ENCODE peak calls at places on chromosomes 7 and 10, in four cellular contexts. One of them, this sample, is unnamed.

GRCh38 chr7:151056286-151057037 is 1.2 kb downstream of the CDK5 start:
- DNase-seq in colonic mucosa: peak
- DNase-seq in pancreas: no peak
- DNase-seq in fibroblast of villous mesenchyme: no peak
- DNase-seq in this sample: no peak

GRCh38 chr7:52959878-52960660 is 75.4 kb upstream of the POM121L12 start:
- DNase-seq in colonic mucosa: no peak
- DNase-seq in fibroblast of villous mesenchyme: peak
- DNase-seq in pancreas: no peak
- DNase-seq in this sample: no peak

GRCh38 chr7:4790516-4790991 is 15.1 kb downstream of the AP5Z1 start:
- DNase-seq in fibroblast of villous mesenchyme: no peak
- DNase-seq in colonic mucosa: no peak
- DNase-seq in pancreas: no peak
- DNase-seq in this sample: no peak

GRCh38 chr7:32941996-32942782 is 15.1 kb upstream of the FKBP9 start:
- DNase-seq in colonic mucosa: peak
- DNase-seq in pancreas: peak
- DNase-seq in fibroblast of villous mesenchyme: peak
- DNase-seq in this sample: no peak

GRCh38 chr7:114439581-114439980 is 25.0 kb downstream of the FOXP2 start:
- DNase-seq in fibroblast of villous mesenchyme: no peak
- DNase-seq in colonic mucosa: no peak
- DNase-seq in pancreas: no peak
- DNase-seq in this sample: no peak

GRCh38 chr10:107232013-107232412 is 67.5 kb upstream of the SORCS1 start:
- DNase-seq in fibroblast of villous mesenchyme: peak
- DNase-seq in pancreas: no peak
- DNase-seq in colonic mucosa: no peak
- DNase-seq in this sample: no peak

GRCh38 chr7:2894118-2894940 is 50.2 kb upstream of the GNA12 start:
- DNase-seq in pancreas: peak
- DNase-seq in colonic mucosa: no peak
- DNase-seq in fibroblast of villous mesenchyme: no peak
- DNase-seq in this sample: no peak

GRCh38 chr10:82319046-82319445 is 444.1 kb downstream of the NRG3 start:
- DNase-seq in colonic mucosa: no peak
- DNase-seq in fibroblast of villous mesenchyme: no peak
- DNase-seq in pancreas: no peak
- DNase-seq in this sample: no peak

GRCh38 chr10:69715156-69715898 is 85.3 kb downstream of the FAM241B start:
- DNase-seq in pancreas: no peak
- DNase-seq in colonic mucosa: no peak
- DNase-seq in fibroblast of villous mesenchyme: peak
- DNase-seq in this sample: no peak

GRCh38 chr10:11713186-11713743 is 28.9 kb upstream of the ECHDC3 start:
- DNase-seq in pancreas: no peak
- DNase-seq in fibroblast of villous mesenchyme: peak
- DNase-seq in colonic mucosa: no peak
- DNase-seq in this sample: no peak

GRCh38 chr7:5417106-5418071 is 6.2 kb downstream of the TNRC18 start:
- DNase-seq in colonic mucosa: peak
- DNase-seq in pancreas: no peak
- DNase-seq in fibroblast of villous mesenchyme: no peak
- DNase-seq in this sample: no peak

GRCh38 chr7:12281026-12281425 is 69.9 kb downstream of the TMEM106B start:
- DNase-seq in colonic mucosa: no peak
- DNase-seq in pancreas: no peak
- DNase-seq in fibroblast of villous mesenchyme: peak
- DNase-seq in this sample: no peak

GRCh38 chr10:112282086-112282485 is 1.1 kb upstream of the TECTB start:
- DNase-seq in fibroblast of villous mesenchyme: no peak
- DNase-seq in pancreas: no peak
- DNase-seq in colonic mucosa: no peak
- DNase-seq in this sample: no peak

GRCh38 chr7:147547252-147547897 is 1043.2 kb upstream of the C7orf33 start:
- DNase-seq in colonic mucosa: peak
- DNase-seq in pancreas: peak
- DNase-seq in fibroblast of villous mesenchyme: no peak
- DNase-seq in this sample: no peak

GRCh38 chr7:18693401-18693800 is 197.9 kb downstream of the HDAC9 start:
- DNase-seq in colonic mucosa: no peak
- DNase-seq in fibroblast of villous mesenchyme: peak
- DNase-seq in pancreas: no peak
- DNase-seq in this sample: no peak

GRCh38 chr10:86234102-86234501 is 132.5 kb downstream of the GRID1 start:
- DNase-seq in fibroblast of villous mesenchyme: no peak
- DNase-seq in pancreas: no peak
- DNase-seq in colonic mucosa: no peak
- DNase-seq in this sample: no peak

DNA sequence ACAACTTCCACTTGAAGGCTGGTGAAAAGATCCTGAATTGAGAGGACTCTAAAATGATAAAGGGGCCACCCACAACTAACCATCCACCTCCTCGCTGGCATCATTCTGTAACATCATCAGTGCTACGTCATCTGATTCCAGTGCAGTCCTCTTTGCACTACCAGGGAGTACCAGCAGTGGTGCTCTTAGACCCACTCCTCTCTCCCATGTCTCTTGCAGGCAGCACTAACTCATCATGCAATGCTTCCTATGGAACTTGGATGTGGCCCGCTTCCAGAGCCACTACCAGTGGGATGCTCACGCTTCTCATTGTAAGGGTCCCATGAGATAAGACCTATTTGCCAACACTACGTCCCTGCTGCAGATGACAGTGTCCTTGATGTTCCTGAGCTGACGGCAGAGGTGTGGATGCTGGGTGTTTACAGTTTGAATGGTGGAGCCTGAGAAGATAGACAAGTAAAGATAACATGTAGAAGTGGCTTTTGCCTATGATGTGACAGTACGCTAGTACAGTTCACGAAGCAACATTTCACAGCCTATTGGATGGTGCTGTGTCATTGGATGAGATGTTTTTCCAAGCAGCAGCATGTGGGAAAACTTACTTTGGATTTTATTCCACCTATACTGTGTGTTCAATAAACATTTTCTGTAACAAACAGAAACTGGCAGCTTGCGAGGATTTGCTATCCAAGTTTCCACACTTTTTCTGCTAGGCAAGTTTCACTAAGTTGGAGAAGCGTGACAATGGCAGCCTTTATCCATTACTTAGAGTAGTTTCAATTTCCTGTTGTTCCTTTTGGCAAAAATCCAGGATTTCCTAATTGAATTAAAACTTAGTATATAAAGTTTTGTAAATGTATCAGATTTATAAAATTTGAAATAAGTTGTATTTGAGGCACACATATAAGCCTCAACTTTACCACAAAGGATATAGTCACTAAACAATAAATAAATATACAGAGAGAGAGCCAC is 35.9 kb upstream of the COBL start:
- DNase-seq in pancreas: no peak
- DNase-seq in fibroblast of villous mesenchyme: no peak
- DNase-seq in colonic mucosa: no peak
- DNase-seq in this sample: no peak
- TF ChIP-seq CTCF in pancreas: no peak
- TF ChIP-seq CTCF in fibroblast of villous mesenchyme: no peak
- TF ChIP-seq CTCF in colonic mucosa: no peak
- TF ChIP-seq CTCF in this sample: no peak

GRCh38 chr7:82821037-82821436 is 341.6 kb downstream of the PCLO start:
- DNase-seq in pancreas: no peak
- DNase-seq in colonic mucosa: no peak
- DNase-seq in fibroblast of villous mesenchyme: no peak
- DNase-seq in this sample: no peak
- TF ChIP-seq CTCF in pancreas: no peak
- TF ChIP-seq CTCF in colonic mucosa: no peak
- TF ChIP-seq CTCF in fibroblast of villous mesenchyme: no peak
- TF ChIP-seq CTCF in this sample: no peak

GRCh38 chr10:65358565-65358964 is 1567.3 kb upstream of the LRRTM3 start:
- DNase-seq in pancreas: no peak
- DNase-seq in fibroblast of villous mesenchyme: peak
- DNase-seq in colonic mucosa: no peak
- DNase-seq in this sample: no peak
- TF ChIP-seq CTCF in pancreas: peak
- TF ChIP-seq CTCF in fibroblast of villous mesenchyme: peak
- TF ChIP-seq CTCF in colonic mucosa: no peak
- TF ChIP-seq CTCF in this sample: peak

DNA sequence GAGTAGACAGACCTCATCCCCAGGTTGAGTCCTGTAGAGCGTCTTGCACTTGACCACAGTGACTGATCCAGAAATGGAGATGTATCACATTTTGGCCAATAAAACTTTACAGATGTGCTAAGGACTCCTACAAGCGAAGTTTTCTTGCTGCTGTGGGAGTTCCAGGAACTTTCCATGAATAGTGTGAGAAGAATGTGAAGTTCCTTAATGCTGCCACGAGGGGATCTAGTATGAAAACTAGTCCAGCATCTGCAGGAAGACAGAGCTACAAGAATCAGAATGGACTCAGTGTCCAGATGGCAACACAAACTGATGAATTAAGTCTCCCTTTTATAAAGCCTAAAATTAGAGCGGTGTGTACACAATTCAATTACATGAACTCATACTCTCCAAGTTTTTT is 14.8 kb upstream of the LSM8 start:
- DNase-seq in pancreas: no peak
- DNase-seq in fibroblast of villous mesenchyme: peak
- DNase-seq in colonic mucosa: no peak
- DNase-seq in this sample: no peak
- TF ChIP-seq CTCF in pancreas: no peak
- TF ChIP-seq CTCF in fibroblast of villous mesenchyme: peak
- TF ChIP-seq CTCF in colonic mucosa: no peak
- TF ChIP-seq CTCF in this sample: no peak

DNA sequence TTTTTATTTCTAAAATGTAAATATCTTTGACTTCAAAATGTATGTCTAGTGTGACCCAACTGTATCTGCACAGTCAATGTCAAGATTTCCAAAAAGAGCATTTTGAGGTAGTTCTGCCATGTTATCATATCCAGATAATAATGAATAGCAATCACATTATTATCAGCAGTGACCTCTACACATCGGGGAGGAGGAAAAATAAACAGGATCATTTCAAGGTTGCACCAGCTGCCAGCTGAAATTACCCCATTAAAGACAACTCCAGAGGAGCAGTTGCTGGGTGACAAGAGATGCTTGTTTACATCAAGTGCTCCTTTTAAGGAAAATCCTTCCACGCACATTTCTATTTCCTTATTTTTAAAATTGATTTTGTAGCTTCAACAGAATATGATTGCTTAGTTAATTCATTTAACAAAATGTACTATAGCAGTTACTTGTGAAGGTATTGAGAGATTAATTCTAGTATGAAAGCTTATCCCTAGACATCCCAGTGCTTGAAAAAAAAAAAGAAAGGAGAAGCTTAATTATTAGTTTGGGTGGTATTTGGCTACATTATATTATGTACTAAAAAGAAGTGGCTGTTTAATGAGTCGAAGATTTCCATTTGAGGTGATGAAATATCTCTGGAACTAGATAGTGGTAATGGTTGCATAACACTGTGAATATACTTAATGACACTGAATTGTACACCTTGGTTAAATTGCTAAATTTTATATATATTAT is 19.3 kb upstream of the SLC35G1 start:
- DNase-seq in fibroblast of villous mesenchyme: peak
- DNase-seq in colonic mucosa: no peak
- DNase-seq in pancreas: no peak
- DNase-seq in this sample: no peak
- TF ChIP-seq CTCF in fibroblast of villous mesenchyme: no peak
- TF ChIP-seq CTCF in colonic mucosa: no peak
- TF ChIP-seq CTCF in pancreas: no peak
- TF ChIP-seq CTCF in this sample: no peak

This sample was measured in D721Med.